ENCODE peak calls at places on chromosomes 2 and 18, in ten cellular contexts. P, V, E, Q, T, X, B, G, U and Y are unnamed samples.

GRCh38 chr2:222038086-222038802 is 260.6 kb downstream of the PAX3 start:
- DNase-seq in P (peak), V (no peak), E (no peak), Q (peak), T (no peak), X (peak), B (no peak), G (peak), U (no peak), Y (no peak)

GRCh38 chr2:141041281-141041680 is 1089.5 kb downstream of the LRP1B start:
- DNase-seq in P (no peak), V (no peak), E (no peak), Q (no peak), T (no peak), X (no peak), B (no peak), G (no peak), U (no peak), Y (no peak)

GRCh38 chr2:205218056-205218455 is 464.2 kb upstream of the NRP2 start:
- DNase-seq in P (no peak), V (no peak), E (no peak), Q (no peak), T (no peak), X (peak), B (no peak), G (no peak), U (no peak), Y (no peak)

GRCh38 chr2:40369619-40370397 is 82.1 kb downstream of the SLC8A1 start:
- DNase-seq in P (peak), V (no peak), E (no peak), Q (no peak), T (no peak), X (peak), B (no peak), G (no peak), U (no peak), Y (no peak)

GRCh38 chr2:237701033-237701858 is 73.9 kb downstream of the LRRFIP1 start:
- DNase-seq in P (no peak), V (no peak), E (no peak), Q (no peak), T (no peak), X (no peak), B (peak), G (peak), U (no peak), Y (no peak)

GRCh38 chr2:204585930-204586329 is 40.7 kb downstream of the PARD3B start:
- DNase-seq in P (no peak), V (no peak), E (no peak), Q (no peak), T (no peak), X (peak), B (no peak), G (no peak), U (no peak), Y (no peak)

GRCh38 chr18:35407871-35408481 is 30.8 kb upstream of the ZNF396 start:
- DNase-seq in P (peak), V (no peak), E (peak), Q (peak), T (no peak), X (peak), B (no peak), G (peak), U (peak), Y (no peak)

GRCh38 chr2:240600451-240600961 is 14.0 kb downstream of the CAPN10 start:
- DNase-seq in P (no peak), V (peak), E (peak), Q (no peak), T (no peak), X (no peak), B (peak), G (no peak), U (no peak), Y (no peak)

GRCh38 chr2:155404433-155405002 is 706.0 kb downstream of the KCNJ3 start:
- DNase-seq in P (peak), V (no peak), E (no peak), Q (no peak), T (no peak), X (no peak), B (no peak), G (no peak), U (no peak), Y (no peak)

GRCh38 chr18:23852236-23853045 is 162.1 kb upstream of the TTC39C start:
- DNase-seq in P (no peak), V (no peak), E (no peak), Q (no peak), T (no peak), X (no peak), B (no peak), G (no peak), U (no peak), Y (no peak)

GRCh38 chr2:121529439-121530209 is 1.1 kb upstream of the RNU4ATAC start:
- DNase-seq in P (peak), V (no peak), E (peak), Q (peak), T (no peak), X (peak), B (no peak), G (peak), U (peak), Y (no peak)

GRCh38 chr2:190713476-190713875 is 64.6 kb downstream of the NAB1 start:
- DNase-seq in P (no peak), V (no peak), E (no peak), Q (no peak), T (no peak), X (peak), B (no peak), G (no peak), U (no peak), Y (no peak)

GRCh38 chr2:233819884-233820765 is 34.2 kb downstream of the HJURP start:
- DNase-seq in P (no peak), V (no peak), E (no peak), Q (no peak), T (no peak), X (no peak), B (no peak), G (no peak), U (no peak), Y (peak)

GRCh38 chr2:233820766-233821105 is 33.6 kb downstream of the HJURP start:
- DNase-seq in P (no peak), V (no peak), E (no peak), Q (no peak), T (no peak), X (no peak), B (no peak), G (no peak), U (no peak), Y (no peak)

GRCh38 chr2:233817995-233818638 is 36.2 kb downstream of the HJURP start:
- DNase-seq in P (no peak), V (no peak), E (no peak), Q (no peak), T (no peak), X (no peak), B (no peak), G (no peak), U (no peak), Y (peak)

GRCh38 chr2:233817305-233817980 is 36.9 kb downstream of the HJURP start:
- DNase-seq in P (peak), V (no peak), E (no peak), Q (no peak), T (no peak), X (no peak), B (no peak), G (no peak), U (no peak), Y (peak)

DNA sequence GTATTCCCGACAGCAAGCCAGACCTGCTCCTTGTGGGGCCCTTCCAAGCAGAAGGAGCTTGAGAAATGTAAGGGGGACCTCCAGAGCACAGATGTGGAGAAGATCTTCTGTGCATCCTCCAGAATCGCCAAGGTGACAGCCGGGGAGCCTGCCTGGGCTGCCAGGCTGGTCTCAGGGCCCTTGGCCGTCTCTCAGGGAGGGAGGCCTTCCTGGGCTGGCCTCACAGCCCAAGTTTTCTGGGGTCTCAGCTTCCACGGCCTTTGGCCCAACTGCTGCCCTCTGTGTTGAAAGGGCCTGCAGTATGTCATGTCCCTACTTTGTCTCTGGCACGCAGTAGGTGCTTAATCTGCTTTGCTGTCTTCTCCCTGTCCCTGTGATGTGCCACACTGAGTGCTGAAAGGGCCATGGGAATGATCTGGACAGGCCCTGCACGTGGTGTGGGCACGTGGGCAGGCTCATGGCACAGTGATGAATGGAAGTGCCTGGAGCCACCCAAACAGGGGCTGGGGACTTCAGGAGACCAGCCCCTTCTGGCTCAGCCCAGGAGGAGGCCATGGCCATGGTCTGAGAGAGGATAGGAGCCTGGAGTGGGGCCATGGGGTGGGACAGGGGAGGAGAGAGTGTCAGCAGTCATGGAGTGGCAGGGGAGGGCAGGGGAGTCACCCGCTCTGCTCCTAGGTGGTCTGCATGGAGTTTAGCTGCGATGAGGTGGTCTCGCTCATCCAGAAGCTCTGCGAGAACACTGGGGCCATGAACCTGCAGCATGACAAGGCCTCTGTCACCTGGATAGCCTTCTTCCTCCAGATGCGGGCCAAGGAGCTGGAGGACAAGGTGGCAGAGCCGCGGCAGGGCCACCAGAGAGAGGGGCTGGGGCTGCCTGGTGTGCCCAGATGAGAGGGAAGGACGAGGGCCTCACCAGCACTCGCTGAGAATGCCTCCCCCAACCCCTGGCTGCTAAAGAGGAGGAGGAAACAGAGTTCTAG is 35.4 kb downstream of the HJURP start:
- DNase-seq in P (no peak), V (no peak), E (no peak), Q (no peak), T (no peak), X (no peak), B (no peak), G (no peak), U (no peak), Y (peak)
- TF ChIP-seq CTCF in P (no peak), V (no peak), E (no peak), Q (no peak), T (no peak), X (no peak), B (no peak), G (no peak), U (no peak), Y (no peak)

DNA sequence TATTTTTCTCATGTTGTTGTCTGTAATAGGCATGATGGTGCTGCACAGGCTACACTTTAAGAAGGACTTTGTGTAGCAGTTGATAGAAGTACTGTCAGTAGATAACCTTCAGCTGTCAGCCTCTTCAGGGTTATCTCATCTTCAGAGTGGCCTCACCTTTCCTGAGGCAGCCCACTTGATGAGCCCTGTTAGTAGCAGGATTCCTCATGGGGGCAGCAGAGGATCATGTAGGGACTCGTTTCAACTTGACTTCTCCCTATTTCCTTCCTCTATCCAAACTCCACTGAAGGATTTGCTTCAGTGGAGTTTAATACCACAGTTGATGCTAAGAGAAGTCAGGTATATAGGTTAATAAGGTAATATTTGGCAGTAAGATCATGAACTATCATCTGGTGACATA is 530.3 kb upstream of the FSIP2 start:
- DNase-seq in P (peak), V (no peak), E (no peak), Q (no peak), T (peak), X (peak), B (no peak), G (peak), U (no peak), Y (no peak)
- TF ChIP-seq CTCF in P (peak), V (peak), E (no peak), Q (peak), T (peak), X (peak), B (no peak), G (peak), U (no peak), Y (peak)

GRCh38 chr2:167406558-167406957 is 518.3 kb downstream of the XIRP2 start:
- DNase-seq in P (peak), V (no peak), E (no peak), Q (no peak), T (no peak), X (peak), B (no peak), G (peak), U (no peak), Y (no peak)

GRCh38 chr2:167415068-167415467 is 526.8 kb downstream of the XIRP2 start:
- DNase-seq in P (no peak), V (no peak), E (no peak), Q (no peak), T (no peak), X (no peak), B (no peak), G (no peak), U (no peak), Y (no peak)

DNA sequence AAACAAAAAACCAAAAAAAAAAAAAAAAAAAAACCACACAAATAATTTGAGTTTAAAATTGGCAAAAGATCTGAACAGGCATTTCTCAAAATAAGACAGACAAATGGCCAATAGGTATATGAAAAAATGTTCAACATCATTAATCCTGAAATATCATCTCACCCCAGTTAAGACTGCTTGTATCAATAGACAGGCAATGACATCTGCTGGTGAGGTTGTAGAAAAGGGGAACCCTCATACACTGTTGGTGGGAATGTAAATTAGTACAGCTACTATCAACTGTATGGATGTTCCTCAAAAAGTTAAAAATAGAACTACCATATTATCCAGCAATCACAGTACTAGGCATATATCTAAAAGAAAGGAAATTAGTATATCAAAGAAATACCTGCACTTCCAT is 523.1 kb downstream of the XIRP2 start:
- DNase-seq in P (no peak), V (no peak), E (no peak), Q (no peak), T (no peak), X (peak), B (no peak), G (no peak), U (no peak), Y (no peak)
- TF ChIP-seq CTCF in P (no peak), V (peak), E (no peak), Q (no peak), T (no peak), X (peak), B (no peak), G (no peak), U (no peak), Y (no peak)

GRCh38 chr2:135525786-135526185 is 5.2 kb downstream of the ZRANB3 start:
- DNase-seq in P (no peak), V (no peak), E (no peak), Q (peak), T (no peak), X (no peak), B (no peak), G (no peak), U (no peak), Y (no peak)

GRCh38 chr2:135528006-135528405 is 3.0 kb downstream of the ZRANB3 start:
- DNase-seq in P (no peak), V (no peak), E (no peak), Q (no peak), T (no peak), X (no peak), B (no peak), G (no peak), U (no peak), Y (no peak)

GRCh38 chr2:135530313-135531230 is at the start of gene ZRANB3:
- DNase-seq in P (peak), V (peak), E (peak), Q (peak), T (peak), X (peak), B (peak), G (peak), U (peak), Y (peak)

GRCh38 chr2:135532581-135532980 is 1.3 kb downstream of the R3HDM1 start:
- DNase-seq in P (no peak), V (no peak), E (no peak), Q (no peak), T (no peak), X (peak), B (no peak), G (no peak), U (no peak), Y (no peak)

GRCh38 chr2:135531231-135532197 is at the start of gene R3HDM1:
- DNase-seq in P (peak), V (peak), E (peak), Q (peak), T (peak), X (peak), B (peak), G (peak), U (peak), Y (peak)
- TF ChIP-seq CTCF in P (no peak), V (no peak), E (no peak), Q (peak), T (peak), X (no peak), B (no peak), G (no peak), U (no peak), Y (no peak)

GRCh38 chr2:233929352-233929843 is 12.2 kb downstream of the TRPM8 start:
- DNase-seq in P (peak), V (no peak), E (no peak), Q (no peak), T (no peak), X (peak), B (no peak), G (peak), U (no peak), Y (no peak)
- TF ChIP-seq CTCF in P (peak), V (no peak), E (no peak), Q (no peak), T (no peak), X (peak), B (no peak), G (no peak), U (no peak), Y (peak)

GRCh38 chr18:64103979-64104378 is 44.9 kb downstream of the LINC00305 start:
- DNase-seq in P (no peak), V (no peak), E (no peak), Q (no peak), T (no peak), X (peak), B (no peak), G (peak), U (no peak), Y (no peak)
- TF ChIP-seq CTCF in P (peak), V (no peak), E (no peak), Q (no peak), T (peak), X (peak), B (no peak), G (peak), U (no peak), Y (peak)

GRCh38 chr18:2179498-2180183 is 391.7 kb downstream of the METTL4 start:
- DNase-seq in P (no peak), V (no peak), E (no peak), Q (no peak), T (no peak), X (no peak), B (no peak), G (no peak), U (no peak), Y (no peak)

GRCh38 chr18:2183432-2183831 is 387.9 kb downstream of the METTL4 start:
- DNase-seq in P (no peak), V (no peak), E (no peak), Q (no peak), T (no peak), X (no peak), B (no peak), G (no peak), U (no peak), Y (no peak)

GRCh38 chr18:2178036-2178435 is 393.3 kb downstream of the METTL4 start:
- DNase-seq in P (no peak), V (no peak), E (no peak), Q (no peak), T (no peak), X (no peak), B (no peak), G (no peak), U (no peak), Y (no peak)

GRCh38 chr18:2180586-2180985 is 390.7 kb downstream of the METTL4 start:
- DNase-seq in P (peak), V (no peak), E (no peak), Q (no peak), T (no peak), X (no peak), B (no peak), G (no peak), U (no peak), Y (no peak)
- TF ChIP-seq CTCF in P (peak), V (no peak), E (no peak), Q (no peak), T (no peak), X (no peak), B (no peak), G (no peak), U (no peak), Y (no peak)

DNA sequence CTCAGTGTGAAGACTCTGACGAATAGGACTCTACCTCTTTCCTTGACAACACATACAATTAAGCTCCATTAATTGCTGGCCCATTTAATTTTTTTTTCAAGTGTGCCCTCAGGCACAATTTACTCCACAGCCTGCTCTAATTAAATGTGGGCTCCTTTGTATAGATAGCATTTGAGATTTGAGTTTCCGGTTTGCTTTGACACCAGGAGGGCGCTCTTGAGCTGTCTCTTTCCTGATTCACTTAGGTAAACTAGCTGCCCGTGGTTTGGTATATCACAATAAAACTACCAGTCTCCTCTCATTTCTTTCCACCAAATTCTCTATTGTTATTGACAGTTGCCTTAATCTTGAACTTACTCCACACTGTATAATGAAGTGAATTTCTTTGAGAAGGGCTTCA is 666.0 kb downstream of the DSC3 start:
- DNase-seq in P (peak), V (no peak), E (no peak), Q (no peak), T (no peak), X (no peak), B (no peak), G (peak), U (no peak), Y (no peak)
- TF ChIP-seq CTCF in P (peak), V (no peak), E (no peak), Q (no peak), T (no peak), X (no peak), B (no peak), G (peak), U (no peak), Y (peak)